ENCODE peak calls at places on chromosome 18, in nine cellular contexts. Z is fibroblast of gingiva, V is germinal center, K is anterior cingulate cortex, J is upper lobe of left lung, W is DMS153, E is T-helper 1 cell, P is NCI-H1048, T is iris pigment epithelial cell. N is an unnamed sample.

GRCh38 chr18:21489119-21489750 is 111.3 kb downstream of the ESCO1 start:
- DNase-seq in Z (peak), V (peak), K (no peak), J (peak), W (no peak), E (no peak), P (peak), T (peak), N (peak)

GRCh38 chr18:3305354-3305762 is 43.4 kb downstream of the MYL12B start:
- DNase-seq in Z (peak), V (no peak), K (no peak), J (no peak), W (no peak), E (peak), P (no peak), T (peak), N (peak)

GRCh38 chr18:57859314-57859713 is 56.2 kb upstream of the ATP8B1 start:
- DNase-seq in Z (peak), V (peak), K (no peak), J (no peak), W (no peak), E (no peak), P (no peak), T (peak), N (peak)

GRCh38 chr18:49274188-49274714 is 186.2 kb downstream of the DYM start:
- DNase-seq in Z (peak), V (no peak), K (no peak), J (no peak), W (peak), E (no peak), P (no peak), T (peak), N (no peak)

GRCh38 chr18:31206787-31207381 is 44.2 kb upstream of the DSC1 start:
- DNase-seq in Z (no peak), V (no peak), K (no peak), J (peak), W (peak), E (no peak), P (no peak), T (no peak), N (peak)

GRCh38 chr18:60601249-60601648 is 228.7 kb upstream of the MC4R start:
- DNase-seq in Z (no peak), V (no peak), K (no peak), J (no peak), W (no peak), E (no peak), P (no peak), T (no peak), N (no peak)

GRCh38 chr18:43271593-43272432 is 5.5 kb downstream of the SYT4 start:
- DNase-seq in Z (peak), V (peak), K (no peak), J (no peak), W (no peak), E (no peak), P (no peak), T (peak), N (peak)

GRCh38 chr18:23357992-23358594 is 95.0 kb upstream of the RIOK3 start:
- DNase-seq in Z (no peak), V (no peak), K (no peak), J (peak), W (no peak), E (no peak), P (no peak), T (no peak), N (no peak)

GRCh38 chr18:22412502-22412901 is 5.2 kb downstream of the CTAGE1 start:
- DNase-seq in Z (peak), V (no peak), K (no peak), J (no peak), W (no peak), E (no peak), P (no peak), T (peak), N (no peak)

GRCh38 chr18:26386421-26386820 is 160.2 kb downstream of the TAF4B start:
- DNase-seq in Z (no peak), V (no peak), K (no peak), J (no peak), W (no peak), E (no peak), P (no peak), T (peak), N (peak)

GRCh38 chr18:59459352-59460059 is 100.4 kb upstream of the LMAN1 start:
- DNase-seq in Z (peak), V (peak), K (no peak), J (no peak), W (no peak), E (no peak), P (no peak), T (peak), N (no peak)

GRCh38 chr18:76131738-76132137 is 363.3 kb downstream of the ZNF516 start:
- DNase-seq in Z (peak), V (no peak), K (no peak), J (no peak), W (no peak), E (no peak), P (no peak), T (peak), N (no peak)

GRCh38 chr18:79374408-79375171 is 21.1 kb upstream of the NFATC1 start:
- DNase-seq in Z (no peak), V (peak), K (no peak), J (no peak), W (no peak), E (no peak), P (no peak), T (no peak), N (no peak)

GRCh38 chr18:48825101-48825745 is 125.5 kb downstream of the SMAD7 start:
- DNase-seq in Z (peak), V (no peak), K (no peak), J (peak), W (no peak), E (no peak), P (no peak), T (peak), N (no peak)

GRCh38 chr18:28905509-28905908 is 728.6 kb upstream of the CDH2 start:
- DNase-seq in Z (no peak), V (no peak), K (no peak), J (no peak), W (no peak), E (no peak), P (no peak), T (peak), N (peak)

GRCh38 chr18:56953444-56953843 is 193.4 kb upstream of the BOD1L2 start:
- DNase-seq in Z (no peak), V (no peak), K (no peak), J (no peak), W (no peak), E (no peak), P (no peak), T (no peak), N (no peak)

GRCh38 chr18:50277935-50278334 is 3.4 kb downstream of the MBD1 start:
- DNase-seq in Z (peak), V (no peak), K (no peak), J (no peak), W (no peak), E (no peak), P (no peak), T (peak), N (peak)

GRCh38 chr18:74546751-74547530 is 12.6 kb downstream of the CNDP1 start:
- DNase-seq in Z (peak), V (no peak), K (no peak), J (no peak), W (no peak), E (no peak), P (no peak), T (peak), N (no peak)

GRCh38 chr18:43012951-43013350 is 102.5 kb downstream of the RIT2 start:
- DNase-seq in Z (no peak), V (no peak), K (no peak), J (no peak), W (no peak), E (no peak), P (no peak), T (peak), N (peak)

GRCh38 chr18:76212958-76213357 is 282.1 kb downstream of the ZNF516 start:
- DNase-seq in Z (no peak), V (no peak), K (no peak), J (no peak), W (peak), E (no peak), P (no peak), T (no peak), N (no peak)

GRCh38 chr18:58977223-58977622 is 112.5 kb downstream of the ZNF532 start:
- DNase-seq in Z (no peak), V (no peak), K (no peak), J (no peak), W (no peak), E (no peak), P (no peak), T (peak), N (no peak)

GRCh38 chr18:58218111-58218510 is 174.1 kb downstream of the NEDD4L start:
- DNase-seq in Z (peak), V (no peak), K (no peak), J (no peak), W (no peak), E (no peak), P (no peak), T (peak), N (no peak)

GRCh38 chr18:79527656-79528055 is 131.9 kb downstream of the NFATC1 start:
- DNase-seq in Z (no peak), V (no peak), K (no peak), J (peak), W (no peak), E (no peak), P (no peak), T (no peak), N (no peak)